ENCODE peak calls at places on chromosome 5, in nine cellular contexts. P is SJSA1; J is CD4-positive, alpha-beta T cell; O is HCT116; Y is foreskin fibroblast; L is stimulated activated CD4-positive, alpha-beta T cell treated with anti-CD3 and anti-CD28 coated beads, Interleukin-12 subunit alpha, Interleukin-12 subunit beta, amount 100 ng/mL, for 4 hours; H is right cardiac atrium; U is NCI-H2081; Z is activated gamma-delta T cell treated with Interleukin-2 at 50 U/mL for 16 hours. G is an unnamed sample.

GRCh38 chr5:79284852-79285251 is 48.9 kb downstream of the JMY start:
- DNase-seq in P (no peak), J (no peak), O (no peak), Y (no peak), L (no peak), H (no peak), U (no peak), Z (no peak), G (no peak)

GRCh38 chr5:170338933-170339779 is 41.6 kb upstream of the LCP2 start:
- DNase-seq in P (no peak), J (peak), O (peak), Y (no peak), L (peak), H (no peak), U (no peak), Z (peak), G (no peak)

GRCh38 chr5:149388498-149389190 is 9.6 kb upstream of the IL17B start:
- DNase-seq in P (no peak), J (no peak), O (no peak), Y (no peak), L (no peak), H (no peak), U (no peak), Z (no peak), G (no peak)

GRCh38 chr5:34475249-34475966 is 180.7 kb upstream of the RAI14 start:
- DNase-seq in P (no peak), J (no peak), O (no peak), Y (no peak), L (no peak), H (no peak), U (no peak), Z (no peak), G (no peak)

GRCh38 chr5:133610489-133611356 is 1.6 kb downstream of the FSTL4 start:
- DNase-seq in P (peak), J (peak), O (no peak), Y (peak), L (peak), H (peak), U (peak), Z (peak), G (peak)

GRCh38 chr5:152689275-152689711 is 284.2 kb upstream of the NMUR2 start:
- DNase-seq in P (no peak), J (no peak), O (no peak), Y (no peak), L (no peak), H (no peak), U (no peak), Z (no peak), G (no peak)

GRCh38 chr5:81525690-81526089 is 131.8 kb upstream of the ACOT12 start:
- DNase-seq in P (no peak), J (no peak), O (no peak), Y (peak), L (no peak), H (no peak), U (no peak), Z (no peak), G (no peak)

GRCh38 chr5:19987594-19988345 is at the start of gene CDH18:
- DNase-seq in P (no peak), J (no peak), O (no peak), Y (peak), L (no peak), H (peak), U (peak), Z (no peak), G (peak)

GRCh38 chr5:148482697-148483462 is 99.1 kb downstream of the FBXO38 start:
- DNase-seq in P (peak), J (peak), O (peak), Y (peak), L (peak), H (peak), U (no peak), Z (peak), G (peak)

GRCh38 chr5:91123896-91124295 is 259.2 kb downstream of the ARRDC3 start:
- DNase-seq in P (no peak), J (no peak), O (no peak), Y (no peak), L (no peak), H (no peak), U (no peak), Z (no peak), G (no peak)

GRCh38 chr5:154940772-154941620 is at the start of gene MRPL22:
- DNase-seq in P (peak), J (peak), O (peak), Y (peak), L (peak), H (peak), U (peak), Z (peak), G (peak)

GRCh38 chr5:173840111-173840983 is 47.8 kb upstream of the CPEB4 start:
- DNase-seq in P (no peak), J (no peak), O (no peak), Y (no peak), L (no peak), H (no peak), U (no peak), Z (no peak), G (no peak)

GRCh38 chr5:82217917-82218316 is 60.2 kb downstream of the RPS23 start:
- DNase-seq in P (no peak), J (no peak), O (no peak), Y (no peak), L (no peak), H (no peak), U (no peak), Z (no peak), G (no peak)

GRCh38 chr5:95382843-95383242 is 8.3 kb upstream of the FAM81B start:
- DNase-seq in P (no peak), J (no peak), O (no peak), Y (no peak), L (no peak), H (no peak), U (no peak), Z (no peak), G (no peak)

GRCh38 chr5:94263068-94263467 is 355.3 kb downstream of the KIAA0825 start:
- DNase-seq in P (no peak), J (no peak), O (no peak), Y (no peak), L (no peak), H (no peak), U (no peak), Z (no peak), G (no peak)

GRCh38 chr5:139271201-139272027 is 22.1 kb upstream of the MATR3 start:
- DNase-seq in P (peak), J (no peak), O (no peak), Y (peak), L (no peak), H (no peak), U (peak), Z (no peak), G (peak)

GRCh38 chr5:161966544-161966943 is 101.0 kb upstream of the GABRG2 start:
- DNase-seq in P (no peak), J (no peak), O (no peak), Y (no peak), L (no peak), H (no peak), U (no peak), Z (no peak), G (no peak)

GRCh38 chr5:180330810-180331646 is 22.1 kb downstream of the GFPT2 start:
- DNase-seq in P (peak), J (no peak), O (peak), Y (peak), L (no peak), H (peak), U (no peak), Z (no peak), G (peak)

GRCh38 chr5:164358531-164359259 is 853.3 kb downstream of the MAT2B start:
- DNase-seq in P (peak), J (no peak), O (no peak), Y (no peak), L (no peak), H (no peak), U (no peak), Z (no peak), G (no peak)

GRCh38 chr5:2563046-2563445 is 188.4 kb downstream of the IRX2 start:
- DNase-seq in P (no peak), J (no peak), O (no peak), Y (no peak), L (no peak), H (no peak), U (no peak), Z (no peak), G (no peak)

GRCh38 chr5:73945505-73945904 is 319.5 kb downstream of the ARHGEF28 start:
- DNase-seq in P (no peak), J (no peak), O (no peak), Y (no peak), L (peak), H (no peak), U (no peak), Z (no peak), G (no peak)

G was measured in PC-9.